ENCODE peak calls at places on chromosomes 6 and 20, in ten cellular contexts. One of them, this sample, is unnamed.

GRCh38 chr6:3612341-3613041 is 139.0 kb downstream of the PXDC1 start:
- DNase-seq in RWPE1: peak; percentile 92
- DNase-seq in astrocyte of the cerebellum: peak; percentile 82
- DNase-seq in omental fat pad: no peak
- DNase-seq in PC-3: peak; percentile 98
- DNase-seq in lower leg skin: peak; percentile 36
- DNase-seq in hepatocyte: peak; percentile 55
- DNase-seq in fibroblast of mammary gland: peak; percentile 96
- DNase-seq in upper lobe of right lung: no peak
- DNase-seq in colonic mucosa: no peak
- DNase-seq in this sample: no peak

GRCh38 chr6:41689171-41690008 is 46.0 kb downstream of the TFEB start:
- DNase-seq in RWPE1: no peak
- DNase-seq in astrocyte of the cerebellum: no peak
- DNase-seq in omental fat pad: no peak
- DNase-seq in PC-3: peak; percentile 34
- DNase-seq in lower leg skin: no peak
- DNase-seq in hepatocyte: no peak
- DNase-seq in fibroblast of mammary gland: peak; percentile 45
- DNase-seq in upper lobe of right lung: peak; percentile 19
- DNase-seq in colonic mucosa: no peak
- DNase-seq in this sample: no peak

GRCh38 chr6:105902401-105903031 is 183.6 kb upstream of the PRDM1 start:
- DNase-seq in RWPE1: no peak
- DNase-seq in astrocyte of the cerebellum: no peak
- DNase-seq in omental fat pad: no peak
- DNase-seq in PC-3: no peak
- DNase-seq in lower leg skin: no peak
- DNase-seq in hepatocyte: no peak
- DNase-seq in fibroblast of mammary gland: peak; percentile 86
- DNase-seq in upper lobe of right lung: no peak
- DNase-seq in colonic mucosa: no peak
- DNase-seq in this sample: no peak

GRCh38 chr20:50048420-50049166 is 64.4 kb downstream of the UBE2V1 start:
- DNase-seq in RWPE1: no peak
- DNase-seq in astrocyte of the cerebellum: no peak
- DNase-seq in omental fat pad: no peak
- DNase-seq in PC-3: no peak
- DNase-seq in lower leg skin: no peak
- DNase-seq in hepatocyte: no peak
- DNase-seq in fibroblast of mammary gland: no peak
- DNase-seq in upper lobe of right lung: no peak
- DNase-seq in colonic mucosa: no peak
- DNase-seq in this sample: no peak

GRCh38 chr6:170097505-170098427 is 193.1 kb downstream of the DLL1 start:
- DNase-seq in RWPE1: no peak
- DNase-seq in astrocyte of the cerebellum: no peak
- DNase-seq in omental fat pad: no peak
- DNase-seq in PC-3: no peak
- DNase-seq in lower leg skin: no peak
- DNase-seq in hepatocyte: no peak
- DNase-seq in fibroblast of mammary gland: no peak
- DNase-seq in upper lobe of right lung: no peak
- DNase-seq in colonic mucosa: peak; percentile 12
- DNase-seq in this sample: no peak

GRCh38 chr6:140932909-140933308 is 1199.8 kb upstream of the GJE1 start:
- DNase-seq in RWPE1: no peak
- DNase-seq in astrocyte of the cerebellum: no peak
- DNase-seq in omental fat pad: no peak
- DNase-seq in PC-3: no peak
- DNase-seq in lower leg skin: no peak
- DNase-seq in hepatocyte: no peak
- DNase-seq in fibroblast of mammary gland: no peak
- DNase-seq in upper lobe of right lung: no peak
- DNase-seq in colonic mucosa: no peak
- DNase-seq in this sample: no peak

GRCh38 chr20:25286917-25287316 is 39.0 kb downstream of the PYGB start:
- DNase-seq in RWPE1: no peak
- DNase-seq in astrocyte of the cerebellum: no peak
- DNase-seq in omental fat pad: no peak
- DNase-seq in PC-3: no peak
- DNase-seq in lower leg skin: no peak
- DNase-seq in hepatocyte: no peak
- DNase-seq in fibroblast of mammary gland: no peak
- DNase-seq in upper lobe of right lung: peak; percentile 56
- DNase-seq in colonic mucosa: no peak
- DNase-seq in this sample: no peak

GRCh38 chr20:9955646-9956045 is 79.1 kb upstream of the ANKEF1 start:
- DNase-seq in RWPE1: peak; percentile 79
- DNase-seq in astrocyte of the cerebellum: no peak
- DNase-seq in omental fat pad: no peak
- DNase-seq in PC-3: peak; percentile 82
- DNase-seq in lower leg skin: no peak
- DNase-seq in hepatocyte: no peak
- DNase-seq in fibroblast of mammary gland: peak; percentile 35
- DNase-seq in upper lobe of right lung: no peak
- DNase-seq in colonic mucosa: no peak
- DNase-seq in this sample: no peak

GRCh38 chr20:24694727-24695528 is 225.5 kb downstream of the SYNDIG1 start:
- DNase-seq in RWPE1: no peak
- DNase-seq in astrocyte of the cerebellum: no peak
- DNase-seq in omental fat pad: no peak
- DNase-seq in PC-3: peak; percentile 18
- DNase-seq in lower leg skin: no peak
- DNase-seq in hepatocyte: no peak
- DNase-seq in fibroblast of mammary gland: no peak
- DNase-seq in upper lobe of right lung: peak; percentile 54
- DNase-seq in colonic mucosa: no peak
- DNase-seq in this sample: no peak

GRCh38 chr20:6920991-6921613 is 153.6 kb downstream of the BMP2 start:
- DNase-seq in RWPE1: peak; percentile 6
- DNase-seq in astrocyte of the cerebellum: no peak
- DNase-seq in omental fat pad: no peak
- DNase-seq in PC-3: peak; percentile 8
- DNase-seq in lower leg skin: no peak
- DNase-seq in hepatocyte: no peak
- DNase-seq in fibroblast of mammary gland: no peak
- DNase-seq in upper lobe of right lung: no peak
- DNase-seq in colonic mucosa: no peak
- DNase-seq in this sample: no peak

GRCh38 chr6:168041928-168042327 is 37.1 kb downstream of the FRMD1 start:
- DNase-seq in RWPE1: no peak
- DNase-seq in astrocyte of the cerebellum: no peak
- DNase-seq in omental fat pad: no peak
- DNase-seq in PC-3: no peak
- DNase-seq in lower leg skin: no peak
- DNase-seq in hepatocyte: no peak
- DNase-seq in fibroblast of mammary gland: no peak
- DNase-seq in upper lobe of right lung: peak; percentile 59
- DNase-seq in colonic mucosa: no peak
- DNase-seq in this sample: no peak

GRCh38 chr6:3438190-3439167 is 18.4 kb downstream of the SLC22A23 start:
- DNase-seq in RWPE1: no peak
- DNase-seq in astrocyte of the cerebellum: peak; percentile 76
- DNase-seq in omental fat pad: no peak
- DNase-seq in PC-3: peak; percentile 88
- DNase-seq in lower leg skin: no peak
- DNase-seq in hepatocyte: peak; percentile 72
- DNase-seq in fibroblast of mammary gland: peak; percentile 95
- DNase-seq in upper lobe of right lung: no peak
- DNase-seq in colonic mucosa: peak; percentile 42
- DNase-seq in this sample: no peak

GRCh38 chr6:38080889-38081288 is 261.4 kb downstream of the ZFAND3 start:
- DNase-seq in RWPE1: no peak
- DNase-seq in astrocyte of the cerebellum: no peak
- DNase-seq in omental fat pad: no peak
- DNase-seq in PC-3: peak; percentile 93
- DNase-seq in lower leg skin: no peak
- DNase-seq in hepatocyte: peak; percentile 19
- DNase-seq in fibroblast of mammary gland: no peak
- DNase-seq in upper lobe of right lung: no peak
- DNase-seq in colonic mucosa: peak; percentile 26
- DNase-seq in this sample: no peak

GRCh38 chr6:11537229-11538048 is at the start of gene TMEM170B:
- DNase-seq in RWPE1: peak; percentile 74
- DNase-seq in astrocyte of the cerebellum: peak; percentile 55
- DNase-seq in omental fat pad: peak; percentile 75
- DNase-seq in PC-3: peak; percentile 81
- DNase-seq in lower leg skin: peak; percentile 82
- DNase-seq in hepatocyte: peak; percentile 97
- DNase-seq in fibroblast of mammary gland: peak; percentile 71
- DNase-seq in upper lobe of right lung: peak; percentile 98
- DNase-seq in colonic mucosa: peak; percentile 93
- DNase-seq in this sample: peak; percentile 94

GRCh38 chr6:129981598-129981997 is 36.8 kb upstream of the L3MBTL3 start:
- DNase-seq in RWPE1: no peak
- DNase-seq in astrocyte of the cerebellum: no peak
- DNase-seq in omental fat pad: no peak
- DNase-seq in PC-3: peak; percentile 22
- DNase-seq in lower leg skin: no peak
- DNase-seq in hepatocyte: no peak
- DNase-seq in fibroblast of mammary gland: peak; percentile 29
- DNase-seq in upper lobe of right lung: no peak
- DNase-seq in colonic mucosa: no peak
- DNase-seq in this sample: no peak
- TF ChIP-seq CTCF in RWPE1: no peak
- TF ChIP-seq CTCF in astrocyte of the cerebellum: no peak
- TF ChIP-seq CTCF in omental fat pad: no peak
- TF ChIP-seq CTCF in PC-3: peak; percentile 59
- TF ChIP-seq CTCF in lower leg skin: no peak
- TF ChIP-seq CTCF in hepatocyte: peak; percentile 28
- TF ChIP-seq CTCF in fibroblast of mammary gland: peak; percentile 29
- TF ChIP-seq CTCF in upper lobe of right lung: no peak
- TF ChIP-seq CTCF in colonic mucosa: no peak
- TF ChIP-seq CTCF in this sample: no peak

GRCh38 chr6:159720708-159721107 is 6.6 kb upstream of the WTAP start:
- DNase-seq in RWPE1: peak; percentile 59
- DNase-seq in astrocyte of the cerebellum: no peak
- DNase-seq in omental fat pad: no peak
- DNase-seq in PC-3: peak; percentile 59
- DNase-seq in lower leg skin: no peak
- DNase-seq in hepatocyte: peak; percentile 67
- DNase-seq in fibroblast of mammary gland: peak; percentile 40
- DNase-seq in upper lobe of right lung: no peak
- DNase-seq in colonic mucosa: peak; percentile 49
- DNase-seq in this sample: no peak
- TF ChIP-seq CTCF in RWPE1: peak; percentile 58
- TF ChIP-seq CTCF in astrocyte of the cerebellum: peak; percentile 34
- TF ChIP-seq CTCF in omental fat pad: no peak
- TF ChIP-seq CTCF in PC-3: peak; percentile 50
- TF ChIP-seq CTCF in lower leg skin: no peak
- TF ChIP-seq CTCF in hepatocyte: peak; percentile 49
- TF ChIP-seq CTCF in fibroblast of mammary gland: peak; percentile 26
- TF ChIP-seq CTCF in upper lobe of right lung: peak; percentile 52
- TF ChIP-seq CTCF in colonic mucosa: peak; percentile 44
- TF ChIP-seq CTCF in this sample: peak; percentile 64

DNA sequence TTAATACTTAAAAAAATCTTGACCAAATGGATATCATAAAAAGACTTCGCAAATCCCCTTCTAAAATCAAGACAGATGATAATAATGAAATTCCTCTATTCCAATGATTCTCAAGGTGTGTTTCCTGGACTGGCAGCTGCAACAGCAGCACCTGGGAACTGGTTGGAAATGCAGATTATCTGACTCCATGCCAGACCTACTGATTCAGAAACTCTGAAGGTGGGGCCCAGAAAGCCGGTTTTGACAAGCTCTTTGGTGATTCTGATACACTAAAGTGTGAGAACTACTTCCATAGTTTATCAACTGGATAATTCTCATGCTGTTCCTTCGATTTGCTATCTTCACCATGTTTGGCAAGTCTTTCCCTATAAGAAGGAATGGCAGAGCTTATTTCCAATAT is 252.1 kb downstream of the COL12A1 start:
- DNase-seq in RWPE1: no peak
- DNase-seq in astrocyte of the cerebellum: no peak
- DNase-seq in omental fat pad: no peak
- DNase-seq in PC-3: no peak
- DNase-seq in lower leg skin: peak; percentile 36
- DNase-seq in hepatocyte: no peak
- DNase-seq in fibroblast of mammary gland: no peak
- DNase-seq in upper lobe of right lung: no peak
- DNase-seq in colonic mucosa: no peak
- DNase-seq in this sample: no peak
- TF ChIP-seq CTCF in RWPE1: no peak
- TF ChIP-seq CTCF in astrocyte of the cerebellum: no peak
- TF ChIP-seq CTCF in omental fat pad: no peak
- TF ChIP-seq CTCF in PC-3: no peak
- TF ChIP-seq CTCF in lower leg skin: no peak
- TF ChIP-seq CTCF in hepatocyte: no peak
- TF ChIP-seq CTCF in fibroblast of mammary gland: no peak
- TF ChIP-seq CTCF in upper lobe of right lung: no peak
- TF ChIP-seq CTCF in colonic mucosa: no peak
- TF ChIP-seq CTCF in this sample: no peak

GRCh38 chr20:61437280-61438206 is 185.5 kb downstream of the CDH4 start:
- DNase-seq in RWPE1: peak; percentile 29
- DNase-seq in astrocyte of the cerebellum: peak; percentile 70
- DNase-seq in omental fat pad: no peak
- DNase-seq in PC-3: no peak
- DNase-seq in lower leg skin: no peak
- DNase-seq in hepatocyte: no peak
- DNase-seq in fibroblast of mammary gland: peak; percentile 79
- DNase-seq in upper lobe of right lung: no peak
- DNase-seq in colonic mucosa: no peak
- DNase-seq in this sample: no peak

GRCh38 chr20:61435823-61436220 is 183.8 kb downstream of the CDH4 start:
- DNase-seq in RWPE1: peak; percentile 29
- DNase-seq in astrocyte of the cerebellum: no peak
- DNase-seq in omental fat pad: no peak
- DNase-seq in PC-3: no peak
- DNase-seq in lower leg skin: no peak
- DNase-seq in hepatocyte: no peak
- DNase-seq in fibroblast of mammary gland: no peak
- DNase-seq in upper lobe of right lung: peak; percentile 41
- DNase-seq in colonic mucosa: no peak
- DNase-seq in this sample: no peak

GRCh38 chr20:61436674-61437279 is 184.7 kb downstream of the CDH4 start:
- DNase-seq in RWPE1: peak; percentile 96
- DNase-seq in astrocyte of the cerebellum: peak; percentile 95
- DNase-seq in omental fat pad: no peak
- DNase-seq in PC-3: no peak
- DNase-seq in lower leg skin: no peak
- DNase-seq in hepatocyte: no peak
- DNase-seq in fibroblast of mammary gland: peak; percentile 68
- DNase-seq in upper lobe of right lung: peak; percentile 22
- DNase-seq in colonic mucosa: no peak
- DNase-seq in this sample: peak; percentile 30

GRCh38 chr20:61435184-61435822 is 183.2 kb downstream of the CDH4 start:
- DNase-seq in RWPE1: no peak
- DNase-seq in astrocyte of the cerebellum: no peak
- DNase-seq in omental fat pad: no peak
- DNase-seq in PC-3: no peak
- DNase-seq in lower leg skin: no peak
- DNase-seq in hepatocyte: no peak
- DNase-seq in fibroblast of mammary gland: no peak
- DNase-seq in upper lobe of right lung: no peak
- DNase-seq in colonic mucosa: no peak
- DNase-seq in this sample: no peak

DNA sequence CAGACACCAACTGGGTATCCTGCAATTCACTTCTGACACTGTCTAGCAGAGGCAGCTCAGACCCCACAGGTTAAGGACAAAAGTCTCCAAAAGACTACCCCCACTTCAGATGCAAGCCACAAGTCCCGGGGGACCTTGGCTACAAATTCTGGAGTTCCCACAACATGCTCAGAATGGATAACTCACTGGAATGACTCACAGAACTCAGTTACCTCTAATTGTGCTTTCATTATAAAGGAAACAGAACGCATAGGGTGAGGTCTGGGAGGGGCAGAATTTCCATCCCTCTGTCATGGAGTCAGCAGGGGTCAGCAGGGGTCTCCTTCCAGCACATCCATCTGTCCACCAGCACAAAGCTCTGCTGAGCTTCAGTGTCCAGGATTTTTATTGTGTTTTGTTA is 184.2 kb downstream of the CDH4 start:
- DNase-seq in RWPE1: peak; percentile 90
- DNase-seq in astrocyte of the cerebellum: peak; percentile 77
- DNase-seq in omental fat pad: no peak
- DNase-seq in PC-3: no peak
- DNase-seq in lower leg skin: no peak
- DNase-seq in hepatocyte: no peak
- DNase-seq in fibroblast of mammary gland: peak; percentile 87
- DNase-seq in upper lobe of right lung: peak; percentile 19
- DNase-seq in colonic mucosa: no peak
- DNase-seq in this sample: no peak
- TF ChIP-seq CTCF in RWPE1: no peak
- TF ChIP-seq CTCF in astrocyte of the cerebellum: no peak
- TF ChIP-seq CTCF in omental fat pad: no peak
- TF ChIP-seq CTCF in PC-3: no peak
- TF ChIP-seq CTCF in lower leg skin: no peak
- TF ChIP-seq CTCF in hepatocyte: no peak
- TF ChIP-seq CTCF in fibroblast of mammary gland: no peak
- TF ChIP-seq CTCF in upper lobe of right lung: no peak
- TF ChIP-seq CTCF in colonic mucosa: no peak
- TF ChIP-seq CTCF in this sample: no peak